ENCODE peak calls at places on chromosome 17, in eight cellular contexts. X is pancreas; I is progenitor cell of endocrine pancreas; J is endodermal cell; Z is CD8-positive, alpha-beta T cell; Q is epithelial cell of esophagus; V is CD4-positive, alpha-beta T cell; A is GM12864. M is an unnamed sample.

GRCh38 chr17:17934214-17934613 is 38.0 kb downstream of the TOM1L2 start:
- DNase-seq in X (no peak), I (no peak), J (no peak), Z (no peak), Q (no peak), V (no peak), A (no peak), M (no peak)

GRCh38 chr17:28282596-28282995 is 36.4 kb upstream of the TMEM97 start:
- DNase-seq in X (no peak), I (no peak), J (no peak), Z (no peak), Q (peak), V (no peak), A (no peak), M (no peak)

GRCh38 chr17:66747561-66748275 is 87.2 kb upstream of the CACNG5 start:
- DNase-seq in X (no peak), I (no peak), J (no peak), Z (no peak), Q (peak), V (no peak), A (no peak), M (no peak)

GRCh38 chr17:65064452-65065019 is 8.0 kb upstream of the GNA13 start:
- DNase-seq in X (no peak), I (no peak), J (peak), Z (no peak), Q (peak), V (no peak), A (no peak), M (no peak)

GRCh38 chr17:45223541-45224528 is 2.1 kb downstream of the FMNL1 start:
- DNase-seq in X (no peak), I (no peak), J (no peak), Z (peak), Q (no peak), V (peak), A (no peak), M (no peak)

GRCh38 chr17:74083321-74083720 is 120.2 kb upstream of the RPL38 start:
- DNase-seq in X (no peak), I (no peak), J (no peak), Z (no peak), Q (no peak), V (no peak), A (no peak), M (no peak)

GRCh38 chr17:47131761-47132160 is 57.3 kb downstream of the CDC27 start:
- DNase-seq in X (no peak), I (no peak), J (no peak), Z (no peak), Q (no peak), V (no peak), A (no peak), M (no peak)

GRCh38 chr17:47275245-47275984 is 21.8 kb downstream of the ITGB3 start:
- DNase-seq in X (peak), I (peak), J (peak), Z (no peak), Q (peak), V (no peak), A (no peak), M (peak)

GRCh38 chr17:4594406-4595349 is 10.3 kb downstream of the SMTNL2 start:
- DNase-seq in X (peak), I (peak), J (peak), Z (peak), Q (peak), V (no peak), A (no peak), M (peak)
- TF ChIP-seq CTCF in X (no peak), I (peak), J (peak), Z (peak), Q (peak), V (peak), A (peak), M (peak)

DNA sequence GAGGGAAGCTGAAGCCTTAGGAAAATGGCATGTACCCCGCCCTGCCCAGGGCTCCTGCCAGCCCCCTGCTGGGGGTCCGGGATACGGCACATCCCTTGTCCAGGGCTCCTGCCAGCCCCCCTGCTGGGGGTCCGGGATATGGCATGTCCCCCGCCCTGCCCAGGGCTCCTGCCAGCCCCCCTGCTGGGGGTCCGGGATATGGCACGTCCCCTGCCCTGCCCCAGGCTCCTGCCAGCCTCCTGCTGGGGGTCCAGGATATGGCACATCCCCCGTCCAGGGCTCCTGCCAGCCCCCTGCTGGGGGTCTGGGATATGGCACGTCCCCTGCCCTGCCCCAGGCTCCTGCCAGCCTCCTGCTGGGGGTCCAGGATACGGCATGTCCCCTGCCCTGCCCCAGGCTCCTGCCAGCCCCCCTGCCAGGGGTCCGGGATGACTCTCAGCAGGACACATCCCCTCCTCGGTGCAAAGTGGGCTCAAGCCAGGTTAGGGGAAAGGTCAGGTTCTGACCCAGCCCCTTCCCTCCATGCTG is 43.2 kb downstream of the RPH3AL start:
- DNase-seq in X (peak), I (peak), J (peak), Z (no peak), Q (no peak), V (no peak), A (no peak), M (peak)
- TF ChIP-seq CTCF in X (no peak), I (peak), J (peak), Z (peak), Q (no peak), V (no peak), A (peak), M (no peak)

DNA sequence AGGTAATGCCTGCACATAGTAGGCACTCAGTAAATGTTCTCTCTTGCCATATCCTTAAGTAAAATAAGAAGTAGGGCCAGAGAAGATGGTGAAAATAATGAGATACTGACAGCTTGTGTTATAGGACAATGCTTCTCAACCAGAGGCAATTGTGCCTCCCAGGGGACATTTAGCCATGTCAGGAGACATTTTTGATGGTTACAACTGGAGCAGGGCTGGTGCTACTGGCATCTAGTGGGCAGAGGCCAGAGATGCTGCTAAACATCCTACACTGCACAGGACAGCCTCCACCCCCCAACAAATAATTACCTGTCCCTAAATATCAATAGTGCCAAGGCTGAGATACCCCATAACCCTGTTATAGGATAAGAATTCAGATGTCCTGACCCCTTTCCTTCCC is 1.7 kb downstream of the RAD51D start:
- DNase-seq in X (no peak), I (no peak), J (no peak), Z (no peak), Q (peak), V (no peak), A (no peak), M (no peak)
- TF ChIP-seq CTCF in X (no peak), I (no peak), J (peak), Z (peak), Q (peak), V (no peak), A (peak), M (peak)

DNA sequence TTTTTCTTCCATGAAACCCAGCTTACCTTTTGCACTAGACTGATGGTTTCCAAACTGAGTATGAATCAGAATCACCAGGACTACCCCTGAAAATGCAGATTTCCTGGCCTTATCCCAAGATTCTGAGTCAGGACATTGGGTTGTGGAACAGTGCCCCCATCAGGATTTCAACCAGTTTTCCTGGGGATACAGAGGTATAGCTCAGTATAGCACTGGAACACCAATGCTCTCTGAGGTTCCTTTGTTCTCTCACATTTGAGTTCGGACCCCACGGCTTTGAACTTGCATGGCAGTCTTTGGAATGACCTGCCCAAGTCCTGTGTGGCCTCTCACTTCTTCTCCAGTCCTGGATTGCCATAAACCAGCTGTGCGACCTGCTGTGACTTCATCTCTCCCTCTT is 12.8 kb upstream of the CCL8 start:
- DNase-seq in X (no peak), I (no peak), J (peak), Z (no peak), Q (peak), V (no peak), A (no peak), M (peak)
- TF ChIP-seq CTCF in X (no peak), I (no peak), J (peak), Z (no peak), Q (peak), V (no peak), A (no peak), M (peak)

GRCh38 chr17:77140166-77140877 is 447 bp upstream of the SEC14L1 start:
- DNase-seq in X (peak), I (peak), J (peak), Z (peak), Q (peak), V (peak), A (peak), M (peak)
- TF ChIP-seq CTCF in X (no peak), I (no peak), J (no peak), Z (no peak), Q (no peak), V (no peak), A (no peak), M (no peak)

GRCh38 chr17:71461504-71462197 is 659.2 kb upstream of the SOX9 start:
- DNase-seq in X (no peak), I (no peak), J (no peak), Z (no peak), Q (no peak), V (no peak), A (no peak), M (no peak)

GRCh38 chr17:71458322-71458721 is 662.5 kb upstream of the SOX9 start:
- DNase-seq in X (no peak), I (no peak), J (no peak), Z (no peak), Q (peak), V (no peak), A (no peak), M (no peak)

GRCh38 chr17:71464241-71464640 is 656.6 kb upstream of the SOX9 start:
- DNase-seq in X (no peak), I (no peak), J (no peak), Z (no peak), Q (peak), V (no peak), A (no peak), M (no peak)

GRCh38 chr17:71455219-71455618 is 665.6 kb upstream of the SOX9 start:
- DNase-seq in X (no peak), I (no peak), J (no peak), Z (no peak), Q (peak), V (no peak), A (no peak), M (no peak)

GRCh38 chr17:71460943-71461342 is 659.9 kb upstream of the SOX9 start:
- DNase-seq in X (no peak), I (no peak), J (peak), Z (no peak), Q (peak), V (no peak), A (no peak), M (peak)
- TF ChIP-seq CTCF in X (peak), I (peak), J (peak), Z (no peak), Q (peak), V (no peak), A (peak), M (peak)

GRCh38 chr17:55356440-55357328 is 65.0 kb downstream of the MMD start:
- DNase-seq in X (no peak), I (peak), J (peak), Z (peak), Q (peak), V (peak), A (peak), M (peak)
- TF ChIP-seq CTCF in X (peak), I (peak), J (peak), Z (peak), Q (peak), V (peak), A (peak), M (peak)

GRCh38 chr17:40319651-40320550 is 10.9 kb downstream of the RARA start:
- DNase-seq in X (peak), I (no peak), J (no peak), Z (peak), Q (no peak), V (peak), A (no peak), M (no peak)

GRCh38 chr17:40317345-40317873 is 8.4 kb downstream of the RARA start:
- DNase-seq in X (peak), I (no peak), J (peak), Z (peak), Q (peak), V (peak), A (no peak), M (peak)

GRCh38 chr17:40317880-40318834 is 9.2 kb downstream of the RARA start:
- DNase-seq in X (peak), I (peak), J (peak), Z (peak), Q (peak), V (peak), A (peak), M (peak)

GRCh38 chr17:40320771-40321501 is 12.0 kb downstream of the RARA start:
- DNase-seq in X (peak), I (no peak), J (peak), Z (peak), Q (no peak), V (peak), A (no peak), M (no peak)

GRCh38 chr17:40318835-40319332 is 9.9 kb downstream of the RARA start:
- DNase-seq in X (peak), I (no peak), J (peak), Z (peak), Q (no peak), V (no peak), A (no peak), M (no peak)
- TF ChIP-seq CTCF in X (no peak), I (peak), J (peak), Z (no peak), Q (no peak), V (no peak), A (no peak), M (peak)

GRCh38 chr17:48500435-48501426 is 30.1 kb downstream of the HOXB1 start:
- DNase-seq in X (no peak), I (no peak), J (peak), Z (no peak), Q (no peak), V (no peak), A (no peak), M (peak)
- TF ChIP-seq CTCF in X (no peak), I (no peak), J (peak), Z (no peak), Q (no peak), V (no peak), A (no peak), M (peak)

M was measured in GM23338.